ENCODE peak calls at places on chromosomes 16 and 17, in nine cellular contexts. One of them, this sample, is unnamed.

GRCh38 chr17:47240375-47240764 is 13.3 kb upstream of the ITGB3 start:
- DNase-seq in adrenal gland: no peak
- DNase-seq in endothelial cell of umbilical vein: no peak
- DNase-seq in uterus: no peak
- DNase-seq in heart left ventricle: no peak
- DNase-seq in testis: no peak
- DNase-seq in body of pancreas: no peak
- DNase-seq in tibial nerve: no peak
- DNase-seq in breast epithelium: no peak
- DNase-seq in this sample: no peak

GRCh38 chr17:51445934-51446333 is 185.6 kb downstream of the UTP18 start:
- DNase-seq in endothelial cell of umbilical vein: no peak
- DNase-seq in uterus: no peak
- DNase-seq in body of pancreas: no peak
- DNase-seq in adrenal gland: no peak
- DNase-seq in testis: no peak
- DNase-seq in tibial nerve: no peak
- DNase-seq in heart left ventricle: no peak
- DNase-seq in breast epithelium: no peak
- DNase-seq in this sample: no peak

GRCh38 chr16:85569615-85570212 is 43.4 kb upstream of the GSE1 start:
- DNase-seq in uterus: no peak
- DNase-seq in breast epithelium: no peak
- DNase-seq in endothelial cell of umbilical vein: no peak
- DNase-seq in tibial nerve: no peak
- DNase-seq in testis: peak
- DNase-seq in heart left ventricle: no peak
- DNase-seq in body of pancreas: peak
- DNase-seq in adrenal gland: peak
- DNase-seq in this sample: no peak

GRCh38 chr16:75080205-75081029 is 36.2 kb downstream of the LDHD start:
- DNase-seq in testis: no peak
- DNase-seq in tibial nerve: no peak
- DNase-seq in heart left ventricle: no peak
- DNase-seq in uterus: no peak
- DNase-seq in breast epithelium: no peak
- DNase-seq in endothelial cell of umbilical vein: no peak
- DNase-seq in adrenal gland: no peak
- DNase-seq in body of pancreas: no peak
- DNase-seq in this sample: no peak

GRCh38 chr17:17061516-17061915 is 19.3 kb downstream of the MPRIP start:
- DNase-seq in heart left ventricle: no peak
- DNase-seq in uterus: no peak
- DNase-seq in adrenal gland: no peak
- DNase-seq in endothelial cell of umbilical vein: no peak
- DNase-seq in breast epithelium: peak
- DNase-seq in tibial nerve: no peak
- DNase-seq in body of pancreas: no peak
- DNase-seq in testis: no peak
- DNase-seq in this sample: peak

GRCh38 chr17:32253117-32253611 is 12.5 kb upstream of the RHBDL3 start:
- DNase-seq in heart left ventricle: peak
- DNase-seq in tibial nerve: peak
- DNase-seq in endothelial cell of umbilical vein: peak
- DNase-seq in body of pancreas: peak
- DNase-seq in breast epithelium: peak
- DNase-seq in adrenal gland: peak
- DNase-seq in testis: peak
- DNase-seq in uterus: peak
- DNase-seq in this sample: peak

GRCh38 chr17:40938981-40939380 is 1.5 kb upstream of the KRT23 start:
- DNase-seq in body of pancreas: no peak
- DNase-seq in tibial nerve: no peak
- DNase-seq in endothelial cell of umbilical vein: no peak
- DNase-seq in heart left ventricle: no peak
- DNase-seq in uterus: peak
- DNase-seq in adrenal gland: no peak
- DNase-seq in testis: no peak
- DNase-seq in breast epithelium: no peak
- DNase-seq in this sample: no peak

GRCh38 chr17:30238387-30239088 is 3.0 kb upstream of the SLC6A4 start:
- DNase-seq in testis: no peak
- DNase-seq in heart left ventricle: no peak
- DNase-seq in adrenal gland: no peak
- DNase-seq in uterus: no peak
- DNase-seq in endothelial cell of umbilical vein: no peak
- DNase-seq in tibial nerve: no peak
- DNase-seq in body of pancreas: no peak
- DNase-seq in breast epithelium: no peak
- DNase-seq in this sample: no peak

GRCh38 chr16:71637398-71637797 is 11.4 kb downstream of the MARVELD3 start:
- DNase-seq in body of pancreas: no peak
- DNase-seq in adrenal gland: no peak
- DNase-seq in tibial nerve: no peak
- DNase-seq in breast epithelium: no peak
- DNase-seq in heart left ventricle: peak
- DNase-seq in uterus: no peak
- DNase-seq in endothelial cell of umbilical vein: no peak
- DNase-seq in testis: no peak
- DNase-seq in this sample: no peak

GRCh38 chr17:7922499-7923289 is 6.6 kb upstream of the RNF227 start:
- DNase-seq in testis: peak
- DNase-seq in breast epithelium: peak
- DNase-seq in body of pancreas: peak
- DNase-seq in adrenal gland: peak
- DNase-seq in endothelial cell of umbilical vein: peak
- DNase-seq in tibial nerve: peak
- DNase-seq in uterus: peak
- DNase-seq in heart left ventricle: peak
- DNase-seq in this sample: peak

GRCh38 chr16:69365901-69366300 is 14.3 kb upstream of the TMED6 start:
- DNase-seq in breast epithelium: no peak
- DNase-seq in testis: no peak
- DNase-seq in heart left ventricle: no peak
- DNase-seq in body of pancreas: no peak
- DNase-seq in adrenal gland: no peak
- DNase-seq in endothelial cell of umbilical vein: no peak
- DNase-seq in uterus: no peak
- DNase-seq in tibial nerve: no peak
- DNase-seq in this sample: no peak

GRCh38 chr17:63460018-63460417 is 13.9 kb upstream of the CYB561 start:
- DNase-seq in heart left ventricle: no peak
- DNase-seq in tibial nerve: no peak
- DNase-seq in body of pancreas: no peak
- DNase-seq in testis: no peak
- DNase-seq in adrenal gland: peak
- DNase-seq in endothelial cell of umbilical vein: no peak
- DNase-seq in breast epithelium: no peak
- DNase-seq in uterus: no peak
- DNase-seq in this sample: no peak

GRCh38 chr17:45221997-45222272 is 250 bp downstream of the FMNL1 start:
- DNase-seq in breast epithelium: no peak
- DNase-seq in uterus: no peak
- DNase-seq in endothelial cell of umbilical vein: no peak
- DNase-seq in heart left ventricle: no peak
- DNase-seq in tibial nerve: no peak
- DNase-seq in adrenal gland: no peak
- DNase-seq in testis: no peak
- DNase-seq in body of pancreas: no peak
- DNase-seq in this sample: no peak

GRCh38 chr17:74426551-74427047 is 5.3 kb upstream of the GPRC5C start:
- DNase-seq in breast epithelium: no peak
- DNase-seq in tibial nerve: no peak
- DNase-seq in endothelial cell of umbilical vein: no peak
- DNase-seq in testis: no peak
- DNase-seq in uterus: no peak
- DNase-seq in adrenal gland: no peak
- DNase-seq in body of pancreas: no peak
- DNase-seq in heart left ventricle: peak
- DNase-seq in this sample: no peak

DNA sequence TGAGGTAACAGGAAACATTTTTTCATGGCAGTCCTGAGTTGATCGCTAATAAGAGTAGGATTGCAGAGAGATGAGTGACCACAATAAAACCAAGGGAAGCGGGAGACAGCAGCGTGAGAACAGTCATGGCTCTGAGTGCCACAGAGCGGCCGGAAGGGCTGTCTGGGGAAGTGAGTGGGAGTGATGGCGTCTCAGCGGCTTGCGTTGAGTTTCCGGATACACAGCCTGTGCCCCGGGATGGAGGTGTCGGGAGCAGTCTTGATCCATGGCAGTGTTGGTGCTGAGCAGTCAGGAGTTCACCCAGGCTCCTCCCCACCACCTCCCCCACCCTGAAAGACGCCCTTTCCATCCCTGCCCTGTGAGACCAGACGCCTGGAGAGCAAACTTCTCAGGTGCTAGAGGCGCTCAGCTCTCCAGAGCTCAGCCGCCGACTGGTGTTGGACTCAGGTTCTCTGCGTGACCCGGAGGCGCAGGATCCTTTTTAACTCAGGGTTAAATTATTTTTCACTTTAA is 59.8 kb downstream of the BANP start:
- DNase-seq in endothelial cell of umbilical vein: no peak
- DNase-seq in uterus: no peak
- DNase-seq in body of pancreas: no peak
- DNase-seq in heart left ventricle: no peak
- DNase-seq in tibial nerve: no peak
- DNase-seq in breast epithelium: no peak
- DNase-seq in testis: no peak
- DNase-seq in adrenal gland: no peak
- DNase-seq in this sample: no peak
- TF ChIP-seq POLR2A in endothelial cell of umbilical vein: no peak
- TF ChIP-seq POLR2A in uterus: no peak
- TF ChIP-seq POLR2A in body of pancreas: no peak
- TF ChIP-seq POLR2A in heart left ventricle: no peak
- TF ChIP-seq POLR2A in tibial nerve: no peak
- TF ChIP-seq POLR2A in breast epithelium: no peak
- TF ChIP-seq POLR2A in testis: no peak
- TF ChIP-seq POLR2A in adrenal gland: no peak
- TF ChIP-seq POLR2A in this sample: no peak

DNA sequence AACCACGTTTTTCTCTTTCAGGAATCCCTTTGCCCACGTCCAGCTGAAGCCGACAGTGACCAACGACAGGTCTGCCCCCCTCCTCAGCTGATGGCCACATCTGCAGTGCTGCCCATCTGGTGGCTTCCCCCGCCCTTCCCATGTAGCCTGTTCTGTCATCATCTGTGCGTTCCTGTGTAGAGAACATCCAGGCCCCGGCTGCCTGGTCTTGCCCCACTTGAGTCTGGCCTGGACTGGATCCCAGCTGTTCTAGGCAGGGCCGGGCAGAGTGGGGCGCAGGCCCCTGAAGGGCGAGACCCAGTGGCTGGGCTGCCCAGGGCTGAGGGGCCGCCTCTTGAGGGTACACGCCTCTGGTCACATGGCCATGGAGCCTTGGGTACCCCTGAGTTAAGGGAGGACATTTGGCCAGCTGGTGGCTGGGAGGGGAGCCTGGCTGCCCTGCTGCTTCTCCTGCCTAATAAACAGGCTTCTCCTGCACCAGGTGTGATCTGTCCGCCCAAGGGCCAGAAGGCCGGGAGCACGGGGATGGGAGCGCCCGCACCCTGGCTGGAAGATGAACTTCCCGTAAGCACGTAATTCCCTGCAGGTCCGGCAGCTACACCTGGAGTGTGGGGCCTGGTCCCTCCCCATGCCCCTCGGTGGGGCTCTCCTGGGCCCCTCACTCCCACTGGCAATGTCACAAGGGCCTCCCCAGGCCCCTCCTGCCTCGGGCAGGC is 49.4 kb upstream of the PVALEF start:
- DNase-seq in breast epithelium: no peak
- DNase-seq in uterus: no peak
- DNase-seq in adrenal gland: no peak
- DNase-seq in tibial nerve: no peak
- DNase-seq in body of pancreas: no peak
- DNase-seq in heart left ventricle: peak
- DNase-seq in testis: no peak
- DNase-seq in endothelial cell of umbilical vein: no peak
- DNase-seq in this sample: no peak
- H3K27ac ChIP-seq in breast epithelium: no peak
- H3K27ac ChIP-seq in uterus: no peak
- H3K27ac ChIP-seq in adrenal gland: peak
- H3K27ac ChIP-seq in tibial nerve: peak
- H3K27ac ChIP-seq in body of pancreas: no peak
- H3K27ac ChIP-seq in heart left ventricle: no peak
- H3K27ac ChIP-seq in testis: no peak
- H3K27ac ChIP-seq in endothelial cell of umbilical vein: no peak
- H3K27ac ChIP-seq in this sample: no peak

DNA sequence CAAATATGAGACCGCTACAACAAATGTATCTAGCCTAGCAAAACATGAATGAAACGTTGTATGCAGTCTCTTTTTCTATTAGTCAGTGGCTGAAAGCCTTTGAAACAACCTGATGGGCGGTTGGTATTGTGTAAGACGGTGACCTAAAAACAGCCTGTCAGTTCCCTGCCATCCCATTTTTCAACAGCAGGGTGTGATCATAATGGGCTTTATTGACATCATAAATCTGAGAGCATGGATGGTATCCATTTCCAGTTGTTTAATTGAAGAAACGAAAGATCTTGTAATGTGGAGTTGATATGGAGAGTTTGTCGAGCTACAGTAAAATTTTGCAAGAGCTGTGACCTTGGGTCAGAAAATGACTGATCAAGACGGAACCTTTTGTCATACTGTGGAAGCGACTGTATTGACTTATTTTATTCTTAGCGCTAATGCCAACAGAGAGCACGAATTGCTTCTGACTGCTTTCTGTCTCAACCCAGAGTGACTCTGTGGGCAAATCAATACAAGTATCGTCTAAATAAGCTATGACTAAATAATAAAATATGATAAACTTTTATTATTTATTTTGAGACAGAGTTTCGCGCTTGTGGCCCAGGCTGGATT is 12.3 kb upstream of the MEIOB start:
- DNase-seq in uterus: no peak
- DNase-seq in endothelial cell of umbilical vein: peak
- DNase-seq in tibial nerve: no peak
- DNase-seq in heart left ventricle: no peak
- DNase-seq in body of pancreas: peak
- DNase-seq in adrenal gland: no peak
- DNase-seq in testis: no peak
- DNase-seq in breast epithelium: no peak
- DNase-seq in this sample: no peak
- TF ChIP-seq CTCF in uterus: no peak
- TF ChIP-seq CTCF in endothelial cell of umbilical vein: no peak
- TF ChIP-seq CTCF in tibial nerve: no peak
- TF ChIP-seq CTCF in heart left ventricle: no peak
- TF ChIP-seq CTCF in body of pancreas: peak
- TF ChIP-seq CTCF in adrenal gland: peak
- TF ChIP-seq CTCF in testis: no peak
- TF ChIP-seq CTCF in breast epithelium: no peak
- TF ChIP-seq CTCF in this sample: no peak

GRCh38 chr17:38752119-38752929 is at the start of gene PSMB3:
- DNase-seq in testis: peak
- DNase-seq in body of pancreas: peak
- DNase-seq in endothelial cell of umbilical vein: peak
- DNase-seq in breast epithelium: peak
- DNase-seq in adrenal gland: peak
- DNase-seq in uterus: peak
- DNase-seq in heart left ventricle: peak
- DNase-seq in tibial nerve: peak
- DNase-seq in this sample: peak
- TF ChIP-seq POLR2A in testis: no peak
- TF ChIP-seq POLR2A in body of pancreas: no peak
- TF ChIP-seq POLR2A in endothelial cell of umbilical vein: peak
- TF ChIP-seq POLR2A in breast epithelium: no peak
- TF ChIP-seq POLR2A in adrenal gland: no peak
- TF ChIP-seq POLR2A in uterus: peak
- TF ChIP-seq POLR2A in heart left ventricle: peak
- TF ChIP-seq POLR2A in tibial nerve: peak
- TF ChIP-seq POLR2A in this sample: peak

GRCh38 chr17:59754547-59754946 is 47.1 kb downstream of the VMP1 start:
- DNase-seq in testis: no peak
- DNase-seq in adrenal gland: no peak
- DNase-seq in heart left ventricle: no peak
- DNase-seq in body of pancreas: no peak
- DNase-seq in tibial nerve: no peak
- DNase-seq in uterus: no peak
- DNase-seq in breast epithelium: no peak
- DNase-seq in endothelial cell of umbilical vein: peak
- DNase-seq in this sample: no peak
- H3K27ac ChIP-seq in testis: no peak
- H3K27ac ChIP-seq in adrenal gland: peak
- H3K27ac ChIP-seq in heart left ventricle: no peak
- H3K27ac ChIP-seq in body of pancreas: peak
- H3K27ac ChIP-seq in tibial nerve: peak
- H3K27ac ChIP-seq in uterus: peak
- H3K27ac ChIP-seq in breast epithelium: peak
- H3K27ac ChIP-seq in endothelial cell of umbilical vein: peak
- H3K27ac ChIP-seq in this sample: no peak